ENCODE peak calls at places on chromosomes 6 and 20, in four cellular contexts. One of them, this sample, is unnamed.

GRCh38 chr20:57370316-57370715 is 19.3 kb downstream of the RAE1 start:
- DNase-seq in H1: no peak
- DNase-seq in HepG2: no peak
- DNase-seq in WTC11: no peak
- DNase-seq in this sample: no peak

GRCh38 chr20:50625986-50626677 is 65.2 kb downstream of the RIPOR3 start:
- DNase-seq in H1: no peak
- DNase-seq in WTC11: peak
- DNase-seq in HepG2: peak
- DNase-seq in this sample: peak

GRCh38 chr6:158287047-158287446 is 25.2 kb upstream of the TULP4 start:
- DNase-seq in H1: no peak
- DNase-seq in WTC11: no peak
- DNase-seq in HepG2: no peak
- DNase-seq in this sample: no peak

GRCh38 chr20:61872371-61872900 is 193.2 kb downstream of the TAF4 start:
- DNase-seq in HepG2: no peak
- DNase-seq in WTC11: no peak
- DNase-seq in H1: no peak
- DNase-seq in this sample: no peak

GRCh38 chr6:164414695-164415094 is 894.7 kb downstream of the C6orf118 start:
- DNase-seq in H1: no peak
- DNase-seq in HepG2: no peak
- DNase-seq in WTC11: no peak
- DNase-seq in this sample: no peak

GRCh38 chr6:63615590-63615989 is 20.0 kb upstream of the PHF3 start:
- DNase-seq in HepG2: no peak
- DNase-seq in H1: no peak
- DNase-seq in WTC11: no peak
- DNase-seq in this sample: no peak

GRCh38 chr6:105080279-105080678 is 99.5 kb downstream of the POPDC3 start:
- DNase-seq in HepG2: no peak
- DNase-seq in H1: no peak
- DNase-seq in WTC11: no peak
- DNase-seq in this sample: no peak

GRCh38 chr6:107704377-107705013 is 119.6 kb downstream of the SCML4 start:
- DNase-seq in WTC11: no peak
- DNase-seq in HepG2: peak
- DNase-seq in H1: no peak
- DNase-seq in this sample: peak

GRCh38 chr6:3804981-3805380 is 44.2 kb upstream of the FAM50B start:
- DNase-seq in H1: no peak
- DNase-seq in WTC11: no peak
- DNase-seq in HepG2: no peak
- DNase-seq in this sample: no peak

GRCh38 chr6:38776515-38776914 is 61.4 kb downstream of the DNAH8 start:
- DNase-seq in WTC11: no peak
- DNase-seq in H1: no peak
- DNase-seq in HepG2: no peak
- DNase-seq in this sample: no peak

GRCh38 chr6:138464085-138464484 is 35.2 kb downstream of the NHSL1 start:
- DNase-seq in H1: no peak
- DNase-seq in HepG2: no peak
- DNase-seq in WTC11: no peak
- DNase-seq in this sample: no peak

GRCh38 chr6:35969676-35970075 is 48.8 kb upstream of the SRPK1 start:
- DNase-seq in HepG2: no peak
- DNase-seq in H1: no peak
- DNase-seq in WTC11: no peak
- DNase-seq in this sample: no peak

GRCh38 chr6:75363304-75363703 is 78.7 kb upstream of the TMEM30A start:
- DNase-seq in HepG2: no peak
- DNase-seq in WTC11: no peak
- DNase-seq in H1: no peak
- DNase-seq in this sample: no peak

GRCh38 chr6:47440722-47441121 is 36.9 kb upstream of the CD2AP start:
- DNase-seq in HepG2: no peak
- DNase-seq in H1: no peak
- DNase-seq in WTC11: no peak
- DNase-seq in this sample: no peak

GRCh38 chr20:61748376-61748775 is 317.3 kb downstream of the TAF4 start:
- DNase-seq in WTC11: no peak
- DNase-seq in HepG2: no peak
- DNase-seq in H1: no peak
- DNase-seq in this sample: no peak

GRCh38 chr6:57109905-57110304 is 19.9 kb downstream of the ZNF451 start:
- DNase-seq in HepG2: no peak
- DNase-seq in H1: no peak
- DNase-seq in WTC11: no peak
- DNase-seq in this sample: no peak

GRCh38 chr20:33317424-33318095 is 34.5 kb downstream of the BPIFB1 start:
- DNase-seq in WTC11: no peak
- DNase-seq in H1: no peak
- DNase-seq in HepG2: no peak
- DNase-seq in this sample: no peak

GRCh38 chr6:3884007-3884745 is 35.0 kb downstream of the FAM50B start:
- DNase-seq in HepG2: no peak
- DNase-seq in WTC11: no peak
- DNase-seq in H1: no peak
- DNase-seq in this sample: no peak

GRCh38 chr20:34716921-34717229 is 12.7 kb downstream of the TP53INP2 start:
- DNase-seq in WTC11: no peak
- DNase-seq in HepG2: no peak
- DNase-seq in H1: no peak
- DNase-seq in this sample: no peak

GRCh38 chr6:50093116-50093937 is 43.6 kb upstream of the DEFB112 start:
- DNase-seq in H1: no peak
- DNase-seq in HepG2: peak
- DNase-seq in WTC11: no peak
- DNase-seq in this sample: no peak

GRCh38 chr6:170026272-170027110 is 264.4 kb downstream of the DLL1 start:
- DNase-seq in WTC11: no peak
- DNase-seq in HepG2: no peak
- DNase-seq in H1: no peak
- DNase-seq in this sample: peak

GRCh38 chr6:1310628-1311399 is 1.1 kb upstream of the FOXQ1 start:
- DNase-seq in H1: no peak
- DNase-seq in HepG2: peak
- DNase-seq in WTC11: peak
- DNase-seq in this sample: peak

GRCh38 chr20:44810391-44811149 is at the start of gene RIMS4:
- DNase-seq in H1: no peak
- DNase-seq in WTC11: peak
- DNase-seq in HepG2: no peak
- DNase-seq in this sample: peak

GRCh38 chr20:4896971-4897497 is 104.3 kb downstream of the SLC23A2 start:
- DNase-seq in H1: no peak
- DNase-seq in HepG2: no peak
- DNase-seq in WTC11: peak
- DNase-seq in this sample: peak

GRCh38 chr6:46918830-46919229 is 2.9 kb downstream of the ADGRF5 start:
- DNase-seq in WTC11: no peak
- DNase-seq in H1: no peak
- DNase-seq in HepG2: no peak
- DNase-seq in this sample: no peak

GRCh38 chr6:90637321-90637720 is 50.4 kb upstream of the MAP3K7 start:
- DNase-seq in H1: no peak
- DNase-seq in HepG2: no peak
- DNase-seq in WTC11: no peak
- DNase-seq in this sample: peak

GRCh38 chr6:38212579-38212978 is 393.1 kb downstream of the ZFAND3 start:
- DNase-seq in WTC11: no peak
- DNase-seq in HepG2: no peak
- DNase-seq in H1: peak
- DNase-seq in this sample: peak

GRCh38 chr20:61299088-61299487 is 47.0 kb downstream of the CDH4 start:
- DNase-seq in WTC11: no peak
- DNase-seq in H1: no peak
- DNase-seq in HepG2: no peak
- DNase-seq in this sample: no peak

DNA sequence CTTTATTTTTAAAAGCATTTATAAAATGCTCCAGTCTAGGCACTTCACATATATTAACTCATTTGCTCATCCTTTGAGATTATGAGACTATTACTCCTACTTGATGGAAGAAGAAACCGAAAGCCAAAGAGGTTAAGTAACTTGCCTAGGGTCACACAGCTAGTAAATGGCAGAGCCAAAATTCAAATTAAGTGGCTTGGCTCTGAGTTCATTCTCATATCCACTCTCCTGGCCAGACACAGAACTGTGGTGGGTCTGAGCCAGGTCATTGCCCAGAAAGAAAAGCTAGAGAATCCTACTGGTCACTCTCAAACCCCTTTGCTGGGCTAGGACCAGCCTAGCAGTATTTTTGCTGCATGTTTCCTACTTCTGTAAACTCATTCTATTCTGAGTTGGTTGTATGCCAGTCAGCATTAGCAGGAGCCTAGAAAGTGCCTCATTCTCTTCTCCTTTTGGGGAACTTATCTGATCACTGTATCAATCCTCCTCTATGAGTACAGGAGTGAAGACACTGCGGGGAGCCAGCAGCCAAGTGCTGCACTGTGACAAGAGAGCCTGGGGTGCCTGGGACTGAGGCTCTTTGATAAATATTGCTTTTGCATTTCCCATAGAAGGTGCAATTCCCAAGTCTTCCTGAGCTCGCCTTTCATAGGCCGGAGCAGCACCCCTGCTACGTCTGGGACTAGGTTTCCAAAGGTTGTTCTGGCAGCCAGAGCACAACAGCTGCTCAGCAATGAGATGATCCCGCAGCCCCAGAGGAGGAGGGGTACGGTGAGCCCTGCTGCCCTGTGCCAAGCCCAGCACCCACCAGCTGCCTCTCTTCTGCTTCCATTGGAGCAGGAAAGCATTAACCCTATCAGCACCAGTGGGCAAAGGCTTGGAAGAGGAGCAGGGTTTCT is 728.3 kb downstream of the MAFB start:
- DNase-seq in H1: no peak
- DNase-seq in WTC11: peak
- DNase-seq in HepG2: no peak
- DNase-seq in this sample: peak
- TF ChIP-seq CREB1 in H1: no peak
- TF ChIP-seq CREB1 in WTC11: no peak
- TF ChIP-seq CREB1 in HepG2: no peak
- TF ChIP-seq CREB1 in this sample: no peak

GRCh38 chr6:14759976-14760672 is 485.7 kb upstream of the JARID2 start:
- DNase-seq in H1: no peak
- DNase-seq in WTC11: no peak
- DNase-seq in HepG2: no peak
- DNase-seq in this sample: no peak

GRCh38 chr6:14757014-14757413 is 488.9 kb upstream of the JARID2 start:
- DNase-seq in HepG2: no peak
- DNase-seq in WTC11: no peak
- DNase-seq in H1: no peak
- DNase-seq in this sample: no peak

GRCh38 chr6:14757414-14757813 is 488.5 kb upstream of the JARID2 start:
- DNase-seq in WTC11: no peak
- DNase-seq in H1: no peak
- DNase-seq in HepG2: no peak
- DNase-seq in this sample: no peak

GRCh38 chr6:14756370-14756769 is 489.5 kb upstream of the JARID2 start:
- DNase-seq in HepG2: no peak
- DNase-seq in WTC11: no peak
- DNase-seq in H1: no peak
- DNase-seq in this sample: no peak

GRCh38 chr6:14758421-14759043 is 487.3 kb upstream of the JARID2 start:
- DNase-seq in WTC11: no peak
- DNase-seq in HepG2: no peak
- DNase-seq in H1: no peak
- DNase-seq in this sample: no peak
- TF ChIP-seq CREB1 in WTC11: no peak
- TF ChIP-seq CREB1 in HepG2: no peak
- TF ChIP-seq CREB1 in H1: no peak
- TF ChIP-seq CREB1 in this sample: no peak

DNA sequence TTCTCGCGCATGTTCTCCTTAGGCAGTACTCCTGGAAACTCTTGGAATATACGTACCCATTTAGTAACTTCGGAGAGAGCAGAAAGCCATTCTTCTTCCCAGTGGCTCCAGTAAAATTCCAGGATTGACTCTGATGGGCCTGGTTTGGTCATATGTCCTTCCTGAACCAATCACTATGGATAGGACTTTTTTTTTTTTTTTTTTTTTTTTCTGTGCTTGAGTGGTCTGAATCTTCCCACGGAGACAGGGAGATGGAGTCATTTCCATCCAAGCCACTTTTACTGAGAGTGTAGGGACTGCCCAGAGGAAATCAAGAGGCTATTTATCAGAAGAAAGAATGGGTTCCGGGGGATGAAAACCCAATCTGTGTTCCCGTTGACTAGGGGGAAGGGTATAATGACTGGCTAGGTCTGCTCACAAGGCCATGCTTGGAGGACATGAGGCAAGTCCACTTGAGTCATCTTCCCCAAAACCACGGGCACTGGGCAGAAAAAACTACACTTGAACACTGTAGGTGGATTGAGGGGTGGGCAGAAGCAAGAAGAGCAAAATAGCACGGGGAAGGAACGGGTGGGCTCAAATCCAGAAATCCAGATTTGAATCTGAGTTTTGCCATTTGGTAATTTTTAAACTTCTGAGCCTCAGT is 35.5 kb upstream of the MRPS18A start:
- DNase-seq in H1: no peak
- DNase-seq in WTC11: no peak
- DNase-seq in HepG2: no peak
- DNase-seq in this sample: no peak
- TF ChIP-seq CREB1 in H1: no peak
- TF ChIP-seq CREB1 in WTC11: no peak
- TF ChIP-seq CREB1 in HepG2: no peak
- TF ChIP-seq CREB1 in this sample: no peak

GRCh38 chr20:45951474-45951873 is 17.0 kb downstream of the PCIF1 start:
- DNase-seq in WTC11: no peak
- DNase-seq in H1: no peak
- DNase-seq in HepG2: no peak
- DNase-seq in this sample: no peak

GRCh38 chr20:45952861-45953260 is 18.4 kb downstream of the PCIF1 start:
- DNase-seq in H1: no peak
- DNase-seq in HepG2: no peak
- DNase-seq in WTC11: no peak
- DNase-seq in this sample: no peak

GRCh38 chr20:45951925-45952834 is 17.7 kb downstream of the PCIF1 start:
- DNase-seq in HepG2: no peak
- DNase-seq in WTC11: no peak
- DNase-seq in H1: no peak
- DNase-seq in this sample: no peak

GRCh38 chr20:45950330-45950646 is 15.8 kb downstream of the PCIF1 start:
- DNase-seq in H1: no peak
- DNase-seq in HepG2: no peak
- DNase-seq in WTC11: no peak
- DNase-seq in this sample: no peak

DNA sequence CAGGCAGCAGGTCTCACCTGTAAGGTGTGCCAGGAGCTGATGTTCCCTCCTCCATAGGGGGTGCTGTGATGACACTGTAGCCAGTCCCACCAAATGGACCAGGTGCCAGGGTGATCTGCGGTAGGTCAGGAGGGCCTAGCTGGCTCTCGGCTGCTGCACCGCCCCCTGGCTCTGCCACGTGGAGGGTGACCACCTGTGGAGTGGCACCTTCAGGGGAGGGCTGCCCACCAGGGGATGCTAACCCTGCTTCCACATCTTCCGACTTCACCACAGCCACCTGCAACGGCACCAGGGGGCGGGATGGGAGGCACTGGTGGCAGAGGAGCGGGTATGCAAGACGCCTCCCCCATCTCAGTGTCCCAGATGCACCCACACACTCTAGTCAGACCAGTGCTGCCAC is 18.3 kb downstream of the ZNF335 start:
- DNase-seq in HepG2: no peak
- DNase-seq in WTC11: no peak
- DNase-seq in H1: no peak
- DNase-seq in this sample: no peak
- TF ChIP-seq CREB1 in HepG2: no peak
- TF ChIP-seq CREB1 in WTC11: no peak
- TF ChIP-seq CREB1 in H1: no peak
- TF ChIP-seq CREB1 in this sample: no peak

This sample was measured in GM23338.